ENCODE peak calls at places on chromosome 20, in four cellular contexts. K is K562, T is GM12878, N is HepG2. V is an unnamed sample.

GRCh38 chr20:297925-298754 is 770 bp downstream of the ZCCHC3 start:
- DNase-seq in K (peak), T (no peak), N (peak), V (no peak)

GRCh38 chr20:16699287-16699686 is 30.5 kb upstream of the SNRPB2 start:
- DNase-seq in T (no peak), N (no peak), K (no peak), V (no peak)

GRCh38 chr20:36833275-36834020 is 42.5 kb upstream of the TLDC2 start:
- DNase-seq in K (no peak), N (no peak), T (no peak), V (no peak)

GRCh38 chr20:62366370-62367135 is 559 bp downstream of the LAMA5 start:
- DNase-seq in K (peak), N (peak), T (no peak), V (no peak)

GRCh38 chr20:14673164-14673563 is 335.8 kb upstream of the FLRT3 start:
- DNase-seq in K (no peak), T (no peak), N (no peak), V (no peak)

GRCh38 chr20:17629678-17630089 is 52.4 kb downstream of the RRBP1 start:
- DNase-seq in N (no peak), K (no peak), T (no peak), V (no peak)

GRCh38 chr20:61608275-61609085 is 356.4 kb downstream of the CDH4 start:
- DNase-seq in K (peak), N (peak), T (no peak), V (no peak)

GRCh38 chr20:57717797-57718196 is 8.0 kb upstream of the PMEPA1 start:
- DNase-seq in T (no peak), K (no peak), N (no peak), V (no peak)

GRCh38 chr20:41696428-41696827 is 78.3 kb upstream of the CHD6 start:
- DNase-seq in K (peak), T (no peak), N (no peak), V (no peak)

GRCh38 chr20:16444056-16444777 is 129.0 kb downstream of the KIF16B start:
- DNase-seq in T (no peak), N (no peak), K (no peak), V (no peak)

GRCh38 chr20:3788685-3789155 is 2.2 kb upstream of the CENPB start:
- DNase-seq in K (no peak), T (no peak), N (no peak), V (no peak)

GRCh38 chr20:45229264-45230056 is 8.3 kb downstream of the SEMG2 start:
- DNase-seq in T (no peak), K (peak), N (peak), V (peak)

GRCh38 chr20:44068311-44068710 is 118.7 kb downstream of the JPH2 start:
- DNase-seq in T (no peak), K (no peak), N (no peak), V (no peak)

GRCh38 chr20:45470262-45470931 is 844 bp downstream of the WFDC2 start:
- DNase-seq in K (no peak), T (no peak), N (no peak), V (no peak)

GRCh38 chr20:38190936-38191371 is 25.9 kb upstream of the TGM2 start:
- DNase-seq in K (no peak), N (no peak), T (no peak), V (no peak)

GRCh38 chr20:17627101-17627950 is 54.7 kb downstream of the RRBP1 start:
- DNase-seq in K (no peak), N (no peak), T (no peak), V (no peak)

GRCh38 chr20:37359836-37360235 is 13.9 kb downstream of the SRC start:
- DNase-seq in N (no peak), K (no peak), T (no peak), V (no peak)

GRCh38 chr20:24147961-24148360 is 159.4 kb upstream of the GGTLC1 start:
- DNase-seq in N (no peak), T (no peak), K (no peak), V (no peak)

GRCh38 chr20:46206025-46206424 is 87.9 kb downstream of the CD40 start:
- DNase-seq in N (no peak), T (peak), K (peak), V (no peak)

GRCh38 chr20:21521596-21522478 is 8.0 kb upstream of the NKX2-2 start:
- DNase-seq in K (no peak), T (no peak), N (no peak), V (no peak)

GRCh38 chr20:41664584-41664983 is 46.4 kb upstream of the CHD6 start:
- DNase-seq in N (peak), K (peak), T (peak), V (peak)

GRCh38 chr20:38405132-38405531 is 30.0 kb downstream of the SNHG17 start:
- DNase-seq in T (no peak), N (no peak), K (no peak), V (no peak)

GRCh38 chr20:33407796-33408195 is 6.5 kb upstream of the CDK5RAP1 start:
- DNase-seq in T (no peak), K (no peak), N (no peak), V (no peak)

GRCh38 chr20:57210054-57210910 is 56.2 kb downstream of the BMP7 start:
- DNase-seq in T (no peak), K (no peak), N (peak), V (no peak)

GRCh38 chr20:57231951-57232428 is 34.5 kb downstream of the BMP7 start:
- DNase-seq in K (no peak), T (no peak), N (no peak), V (no peak)

GRCh38 chr20:17895641-17896246 is 72.8 kb downstream of the SNX5 start:
- DNase-seq in N (no peak), T (peak), K (no peak), V (no peak)

GRCh38 chr20:46350201-46350985 is 42.1 kb upstream of the CDH22 start:
- DNase-seq in N (no peak), T (peak), K (peak), V (no peak)

GRCh38 chr20:63706852-63707557 is 771 bp downstream of the ARFRP1 start:
- DNase-seq in K (peak), N (peak), T (no peak), V (no peak)
- TF ChIP-seq CTCF in K (peak), N (peak), T (peak), V (peak)

GRCh38 chr20:59413326-59413865 is 113.0 kb downstream of the EDN3 start:
- DNase-seq in K (no peak), N (no peak), T (no peak), V (no peak)
- TF ChIP-seq ZBTB33 in K (no peak), N (no peak), T (no peak), V (no peak)

GRCh38 chr20:34874094-34874654 is 1.5 kb upstream of the GGT7 start:
- DNase-seq in K (peak), N (peak), T (peak), V (peak)

GRCh38 chr20:34875657-34876160 is 703 bp upstream of the ACSS2 start:
- DNase-seq in K (no peak), T (no peak), N (no peak), V (no peak)

GRCh38 chr20:34877002-34877264 is 521 bp downstream of the ACSS2 start:
- DNase-seq in N (no peak), T (no peak), K (no peak), V (no peak)

GRCh38 chr20:34873583-34874093 is 982 bp upstream of the GGT7 start:
- DNase-seq in K (no peak), T (no peak), N (no peak), V (no peak)

DNA sequence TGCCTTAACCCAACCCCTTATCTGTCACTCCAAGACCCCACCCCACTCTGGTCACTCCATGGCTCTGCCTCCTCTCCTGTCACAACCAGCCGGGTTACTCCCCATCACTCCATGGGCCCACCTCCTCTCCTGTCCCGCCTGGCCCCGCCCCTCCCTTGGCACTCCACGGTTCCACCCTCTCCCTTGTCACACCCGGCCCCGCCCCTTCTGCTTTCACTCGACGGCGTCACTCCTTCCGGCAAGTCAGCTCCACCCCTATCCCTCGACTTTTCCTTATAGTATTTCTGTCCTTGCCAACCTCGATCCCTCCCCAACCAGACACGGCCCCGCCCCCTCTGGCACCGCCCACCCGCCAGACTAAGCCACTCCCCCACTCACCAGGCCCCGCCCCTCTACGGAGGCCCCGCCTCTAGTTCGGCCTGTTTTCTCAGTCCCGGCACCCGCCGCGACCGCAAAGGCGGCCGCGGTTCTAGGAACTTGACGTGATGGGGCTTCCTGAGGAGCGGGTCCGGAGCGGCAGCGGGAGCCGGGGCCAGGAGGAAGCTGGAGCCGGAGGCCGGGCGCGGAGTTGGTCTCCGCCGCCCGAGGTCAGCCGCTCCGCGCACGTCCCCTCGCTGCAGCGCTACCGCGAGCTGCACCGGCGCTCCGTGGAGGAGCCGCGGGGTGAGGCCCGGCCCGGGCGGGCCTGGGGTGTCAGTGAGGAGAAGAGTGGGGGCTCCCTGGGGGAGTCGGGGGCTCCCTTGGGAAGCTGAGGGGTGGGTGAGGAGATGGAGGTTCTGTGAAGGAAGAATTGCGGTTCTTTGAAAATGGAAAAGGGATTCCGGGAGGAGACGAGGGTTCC is at the start of gene ACSS2:
- DNase-seq in K (peak), T (peak), N (peak), V (peak)
- TF ChIP-seq POLR2A in K (peak), T (peak), N (peak), V (peak)

GRCh38 chr20:23118144-23118543 is 32.0 kb upstream of the CD93 start:
- DNase-seq in K (no peak), N (no peak), T (no peak), V (no peak)
- TF ChIP-seq CTCF in K (no peak), N (no peak), T (no peak), V (no peak)

DNA sequence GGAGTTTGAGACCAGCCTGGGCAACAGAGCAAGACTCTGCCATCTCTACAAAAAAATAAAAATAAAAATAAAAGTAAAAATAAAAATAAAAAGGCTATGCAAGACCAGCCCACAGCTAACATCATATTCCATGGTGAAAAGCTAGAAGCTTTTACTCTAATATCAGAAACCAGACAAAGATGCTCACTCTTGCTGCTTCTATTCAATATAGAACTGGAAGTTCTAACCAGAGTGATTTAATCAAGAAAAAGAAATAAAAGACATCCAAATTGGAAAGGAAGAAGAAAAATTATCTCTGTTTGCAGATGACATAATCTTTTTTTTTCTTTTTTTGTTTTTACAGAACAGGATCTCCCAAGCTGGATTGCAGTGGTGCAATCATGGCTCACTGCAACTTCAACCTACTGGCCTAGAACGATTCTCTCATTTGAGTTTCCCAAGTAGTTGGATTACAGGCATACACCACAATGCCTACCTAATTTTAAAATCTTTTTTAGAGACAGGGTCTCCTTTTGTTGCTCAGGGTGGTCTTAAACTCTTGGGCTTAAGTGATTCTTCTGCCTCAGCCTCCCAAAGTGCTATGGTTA is 100.7 kb upstream of the JAG1 start:
- DNase-seq in T (no peak), K (no peak), N (no peak), V (no peak)
- TF ChIP-seq ZBTB33 in T (no peak), K (no peak), N (no peak), V (no peak)

DNA sequence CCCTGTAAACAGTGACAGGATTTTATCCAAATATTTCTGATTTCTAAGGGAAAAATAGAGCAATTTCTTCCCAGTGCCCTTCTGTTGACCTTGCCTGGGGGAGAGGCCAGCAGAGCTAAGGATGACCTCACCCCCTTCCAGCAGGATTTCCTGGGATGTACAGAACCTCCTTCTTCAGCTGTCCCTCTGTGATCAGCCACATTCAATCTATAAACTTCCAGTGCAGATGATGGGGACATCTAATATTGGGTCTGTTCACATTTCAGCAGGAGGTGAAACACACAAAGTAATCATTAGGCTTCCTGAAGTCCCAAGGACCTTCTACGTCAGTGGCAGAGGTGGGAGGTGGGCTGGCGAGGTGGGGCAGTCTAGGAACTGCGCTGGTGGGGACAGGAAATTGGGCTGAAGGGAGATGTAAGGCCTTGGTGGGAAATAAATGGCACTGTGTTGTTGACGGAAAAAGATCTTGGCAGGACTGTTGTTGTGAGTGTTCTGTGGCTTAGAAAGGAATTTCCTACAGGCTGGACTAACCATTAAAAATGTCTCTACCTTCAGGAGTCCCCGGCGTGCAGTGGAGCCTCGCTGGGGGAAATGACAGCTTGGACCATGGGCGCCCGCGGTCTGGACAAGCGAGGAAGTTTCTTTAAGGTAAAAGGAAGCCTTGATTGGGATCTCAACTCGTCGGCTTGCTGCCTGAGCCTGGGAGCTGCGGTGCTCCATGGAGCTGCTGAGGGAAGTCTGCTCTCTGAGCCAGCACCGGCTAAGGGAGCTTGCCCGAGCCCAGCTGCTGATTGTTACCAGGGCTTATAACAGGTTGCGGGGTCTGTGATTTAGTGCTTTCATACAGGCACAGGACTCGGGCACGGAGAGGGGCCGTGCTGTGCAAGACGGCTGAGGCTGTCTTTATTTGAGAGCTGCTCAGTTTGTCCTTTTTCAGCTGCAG is 127.9 kb upstream of the NAA20 start:
- DNase-seq in K (no peak), N (no peak), T (no peak), V (no peak)
- TF ChIP-seq POLR2A in K (no peak), N (no peak), T (no peak), V (no peak)

DNA sequence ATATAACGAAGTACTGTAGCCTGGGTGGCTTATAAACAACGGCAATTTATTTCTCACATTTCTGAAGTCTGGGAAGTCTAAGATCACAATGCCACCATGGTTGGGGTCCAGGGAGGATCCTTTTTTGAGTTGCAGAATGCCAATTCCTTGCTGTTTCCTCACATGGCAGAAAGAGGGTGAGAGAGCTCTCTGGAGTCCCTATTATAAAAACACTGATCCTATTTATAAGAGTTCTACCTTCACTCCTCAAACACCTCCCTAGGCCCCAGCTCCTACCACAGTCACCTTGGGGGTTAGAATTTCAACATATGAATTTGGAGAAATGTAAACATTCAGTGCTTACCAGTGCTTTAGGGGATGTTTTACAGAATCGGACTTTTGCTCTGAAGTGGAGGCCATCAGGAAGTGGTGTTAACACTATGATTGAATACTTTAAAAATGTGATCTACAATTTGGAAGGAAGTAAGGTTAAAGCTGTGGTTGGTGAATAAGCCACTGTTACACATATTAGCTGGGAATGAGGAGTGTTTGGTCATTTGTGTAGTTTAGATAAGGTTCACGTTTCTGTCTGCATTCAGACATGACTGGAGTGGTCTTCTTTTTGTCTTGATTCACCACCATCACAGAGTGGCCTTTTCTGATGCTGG is 79.9 kb upstream of the SPTLC3 start:
- DNase-seq in K (no peak), T (no peak), N (peak), V (no peak)
- TF ChIP-seq CTCF in K (no peak), T (no peak), N (peak), V (no peak)

GRCh38 chr20:51837436-51837835 is 35.1 kb upstream of the SALL4 start:
- DNase-seq in K (no peak), N (no peak), T (no peak), V (no peak)
- TF ChIP-seq ZBTB33 in K (no peak), N (no peak), T (no peak), V (no peak)

DNA sequence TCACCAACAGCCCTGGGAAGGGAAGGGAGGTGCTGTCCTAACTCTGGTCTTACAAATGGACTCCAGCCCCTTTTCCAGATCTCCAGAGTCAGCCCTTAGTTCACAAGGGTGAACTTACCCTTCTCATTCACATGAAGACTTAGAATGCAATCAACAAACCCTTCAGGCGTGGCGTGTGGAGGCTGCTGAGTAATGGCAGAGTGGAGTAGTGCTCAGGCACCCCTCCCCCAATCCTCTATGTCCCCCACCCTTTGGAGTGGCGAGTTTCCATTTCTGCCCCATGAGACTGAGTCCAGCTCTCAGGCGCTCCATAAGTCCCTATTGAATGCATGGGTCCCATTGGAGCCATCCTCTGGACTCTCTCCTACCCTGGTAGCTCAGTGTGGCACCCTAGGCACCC is 3.3 kb downstream of the SNAI1 start:
- DNase-seq in T (no peak), K (no peak), N (no peak), V (no peak)
- TF ChIP-seq POLR2A in T (no peak), K (no peak), N (no peak), V (no peak)

V was measured in HCT116.